ENCODE peak calls at places on chromosomes 4 and X, in ten cellular contexts. S is GM23248, X is iPS-NIHi11, B is stromal cell of bone marrow, O is ovary, I is uterus, L is occipital lobe, M is Ammon's horn, D is DMS153, A is astrocyte of the spinal cord. F is an unnamed sample.

GRCh38 chr4:25928956-25929336 is 14.9 kb downstream of the SMIM20 start:
- DNase-seq in S (peak), X (no peak), B (no peak), O (no peak), I (no peak), L (no peak), M (no peak), D (no peak), A (peak), F (no peak)

GRCh38 chrX:86604620-86605019 is 456.4 kb downstream of the DACH2 start:
- DNase-seq in S (no peak), X (no peak), B (no peak), O (no peak), I (no peak), L (no peak), M (no peak), D (no peak), A (no peak), F (no peak)

GRCh38 chr4:139963708-139964107 is 190.3 kb downstream of the MAML3 start:
- DNase-seq in S (no peak), X (no peak), B (no peak), O (no peak), I (no peak), L (no peak), M (no peak), D (no peak), A (no peak), F (no peak)

GRCh38 chr4:73452953-73453700 is 17.1 kb downstream of the AFP start:
- DNase-seq in S (no peak), X (peak), B (no peak), O (no peak), I (no peak), L (no peak), M (no peak), D (no peak), A (no peak), F (no peak)

GRCh38 chr4:88964450-88964849 is 92.5 kb downstream of the FAM13A start:
- DNase-seq in S (peak), X (no peak), B (peak), O (no peak), I (no peak), L (no peak), M (no peak), D (peak), A (peak), F (no peak)

GRCh38 chr4:150336676-150337412 is 245.1 kb upstream of the MAB21L2 start:
- DNase-seq in S (no peak), X (no peak), B (no peak), O (no peak), I (no peak), L (no peak), M (no peak), D (no peak), A (no peak), F (no peak)

GRCh38 chr4:160514126-160514525 is 1411.2 kb downstream of the RAPGEF2 start:
- DNase-seq in S (no peak), X (no peak), B (no peak), O (no peak), I (no peak), L (no peak), M (no peak), D (no peak), A (peak), F (peak)

GRCh38 chrX:131816551-131817136 is 206.5 kb upstream of the STK26 start:
- DNase-seq in S (peak), X (no peak), B (peak), O (peak), I (peak), L (peak), M (peak), D (no peak), A (peak), F (no peak)

GRCh38 chr4:61406677-61407076 is 206.6 kb downstream of the ADGRL3 start:
- DNase-seq in S (no peak), X (no peak), B (no peak), O (no peak), I (no peak), L (no peak), M (no peak), D (no peak), A (no peak), F (no peak)

GRCh38 chr4:66629927-66630326 is 915.4 kb downstream of the CENPC start:
- DNase-seq in S (no peak), X (no peak), B (no peak), O (no peak), I (no peak), L (no peak), M (no peak), D (no peak), A (no peak), F (no peak)

GRCh38 chr4:99807666-99808065 is 9.0 kb upstream of the DAPP1 start:
- DNase-seq in S (no peak), X (no peak), B (no peak), O (no peak), I (no peak), L (no peak), M (no peak), D (no peak), A (no peak), F (no peak)

GRCh38 chrX:11557120-11557519 is 108.6 kb downstream of the ARHGAP6 start:
- DNase-seq in S (peak), X (no peak), B (peak), O (no peak), I (no peak), L (no peak), M (no peak), D (no peak), A (peak), F (peak)

GRCh38 chr4:184262901-184263300 is 45.2 kb upstream of the ENPP6 start:
- DNase-seq in S (peak), X (no peak), B (peak), O (no peak), I (no peak), L (no peak), M (no peak), D (no peak), A (no peak), F (no peak)

GRCh38 chr4:99013402-99013843 is 17.9 kb downstream of the METAP1 start:
- DNase-seq in S (no peak), X (no peak), B (no peak), O (no peak), I (no peak), L (no peak), M (no peak), D (no peak), A (no peak), F (no peak)

GRCh38 chr4:152310223-152310622 is 225.7 kb downstream of the FBXW7 start:
- DNase-seq in S (peak), X (no peak), B (peak), O (no peak), I (no peak), L (no peak), M (no peak), D (no peak), A (peak), F (peak)

GRCh38 chr4:125639182-125639621 is 324.4 kb downstream of the FAT4 start:
- DNase-seq in S (peak), X (peak), B (peak), O (no peak), I (no peak), L (no peak), M (no peak), D (no peak), A (peak), F (peak)

GRCh38 chr4:128596844-128597243 is 212.7 kb upstream of the JADE1 start:
- DNase-seq in S (no peak), X (no peak), B (no peak), O (no peak), I (no peak), L (no peak), M (no peak), D (no peak), A (peak), F (no peak)

GRCh38 chr4:168051526-168051925 is 40.8 kb upstream of the ANXA10 start:
- DNase-seq in S (no peak), X (no peak), B (no peak), O (no peak), I (no peak), L (no peak), M (no peak), D (no peak), A (no peak), F (no peak)

GRCh38 chr4:176653406-176654220 is 139.1 kb downstream of the VEGFC start:
- DNase-seq in S (peak), X (no peak), B (no peak), O (no peak), I (no peak), L (no peak), M (no peak), D (no peak), A (no peak), F (no peak)

GRCh38 chr4:153393397-153393796 is 48.9 kb downstream of the MND1 start:
- DNase-seq in S (peak), X (no peak), B (peak), O (no peak), I (peak), L (no peak), M (no peak), D (no peak), A (peak), F (no peak)

GRCh38 chr4:4594531-4594930 is 52.7 kb upstream of the STX18 start:
- DNase-seq in S (peak), X (no peak), B (no peak), O (no peak), I (no peak), L (no peak), M (no peak), D (no peak), A (no peak), F (no peak)

GRCh38 chr4:182193261-182193660 is 49.9 kb upstream of the TENM3 start:
- DNase-seq in S (no peak), X (no peak), B (no peak), O (no peak), I (no peak), L (no peak), M (no peak), D (no peak), A (no peak), F (no peak)

GRCh38 chr4:185219551-185220344 is 10.3 kb downstream of the SNX25 start:
- DNase-seq in S (peak), X (no peak), B (peak), O (peak), I (peak), L (peak), M (peak), D (no peak), A (peak), F (no peak)

GRCh38 chr4:187633245-187633644 is 362.3 kb upstream of the ZFP42 start:
- DNase-seq in S (no peak), X (no peak), B (no peak), O (no peak), I (no peak), L (no peak), M (no peak), D (no peak), A (no peak), F (no peak)

GRCh38 chr4:88409206-88409605 is 30.6 kb downstream of the HERC6 start:
- DNase-seq in S (no peak), X (no peak), B (no peak), O (no peak), I (no peak), L (no peak), M (no peak), D (no peak), A (no peak), F (no peak)

GRCh38 chrX:140815868-140816267 is 106.3 kb downstream of the LINC00632 start:
- DNase-seq in S (peak), X (no peak), B (peak), O (no peak), I (no peak), L (no peak), M (no peak), D (no peak), A (peak), F (no peak)

GRCh38 chr4:68463796-68464195 is 16.5 kb downstream of the TMPRSS11E start:
- DNase-seq in S (peak), X (no peak), B (no peak), O (no peak), I (no peak), L (no peak), M (no peak), D (no peak), A (no peak), F (no peak)

GRCh38 chr4:54102747-54103146 is 2.8 kb downstream of the GSX2 start:
- DNase-seq in S (no peak), X (no peak), B (no peak), O (no peak), I (no peak), L (no peak), M (no peak), D (no peak), A (no peak), F (no peak)

GRCh38 chr4:1278336-1278670 is 11.4 kb upstream of the MAEA start:
- DNase-seq in S (peak), X (no peak), B (no peak), O (no peak), I (no peak), L (no peak), M (no peak), D (no peak), A (no peak), F (no peak)

GRCh38 chrX:128769511-128769910 is 717.3 kb upstream of the ACTRT1 start:
- DNase-seq in S (no peak), X (no peak), B (no peak), O (no peak), I (no peak), L (no peak), M (no peak), D (no peak), A (peak), F (no peak)

GRCh38 chr4:81081156-81081555 is 50.6 kb downstream of the BMP3 start:
- DNase-seq in S (no peak), X (no peak), B (no peak), O (no peak), I (no peak), L (no peak), M (no peak), D (no peak), A (no peak), F (no peak)

GRCh38 chr4:26032142-26032541 is 118.1 kb downstream of the SMIM20 start:
- DNase-seq in S (peak), X (no peak), B (peak), O (no peak), I (no peak), L (no peak), M (no peak), D (no peak), A (peak), F (no peak)

GRCh38 chr4:189124149-189124758 is 816.4 kb upstream of the FRG1 start:
- DNase-seq in S (peak), X (peak), B (peak), O (no peak), I (no peak), L (peak), M (peak), D (no peak), A (peak), F (peak)

GRCh38 chrX:40646489-40647306 is 663 bp downstream of the CXorf38 start:
- DNase-seq in S (peak), X (peak), B (no peak), O (peak), I (peak), L (no peak), M (peak), D (no peak), A (peak), F (no peak)